ENCODE peak calls at places on chromosomes 5 and 9, in four cellular contexts. One of them, this sample, is unnamed.

GRCh38 chr9:23741304-23741800 is 84.7 kb downstream of the ELAVL2 start:
- DNase-seq in activated CD4-positive, alpha-beta T cell treated with anti-CD3 and anti-CD28 coated beads, Interleukin-2, amount 50 U/mL, for 1 hour: no peak
- DNase-seq in T-cell: no peak
- DNase-seq in activated gamma-delta T cell: no peak
- DNase-seq in this sample: no peak

GRCh38 chr5:151618907-151619306 is 27.8 kb upstream of the FAT2 start:
- DNase-seq in T-cell: no peak
- DNase-seq in activated CD4-positive, alpha-beta T cell treated with anti-CD3 and anti-CD28 coated beads, Interleukin-2, amount 50 U/mL, for 1 hour: no peak
- DNase-seq in activated gamma-delta T cell: no peak
- DNase-seq in this sample: no peak

GRCh38 chr9:129481824-129482511 is 138.9 kb downstream of the C9orf50 start:
- DNase-seq in activated gamma-delta T cell: no peak
- DNase-seq in T-cell: no peak
- DNase-seq in activated CD4-positive, alpha-beta T cell treated with anti-CD3 and anti-CD28 coated beads, Interleukin-2, amount 50 U/mL, for 1 hour: no peak
- DNase-seq in this sample: peak; percentile 40

GRCh38 chr5:40790947-40791593 is 7.1 kb downstream of the PRKAA1 start:
- DNase-seq in activated CD4-positive, alpha-beta T cell treated with anti-CD3 and anti-CD28 coated beads, Interleukin-2, amount 50 U/mL, for 1 hour: no peak
- DNase-seq in activated gamma-delta T cell: no peak
- DNase-seq in T-cell: no peak
- DNase-seq in this sample: no peak

GRCh38 chr9:3969846-3970245 is 330.0 kb downstream of the GLIS3 start:
- DNase-seq in activated gamma-delta T cell: no peak
- DNase-seq in activated CD4-positive, alpha-beta T cell treated with anti-CD3 and anti-CD28 coated beads, Interleukin-2, amount 50 U/mL, for 1 hour: no peak
- DNase-seq in T-cell: no peak
- DNase-seq in this sample: peak; percentile 38

GRCh38 chr5:111144352-111144930 is 52.3 kb downstream of the WDR36 start:
- DNase-seq in activated gamma-delta T cell: no peak
- DNase-seq in T-cell: no peak
- DNase-seq in activated CD4-positive, alpha-beta T cell treated with anti-CD3 and anti-CD28 coated beads, Interleukin-2, amount 50 U/mL, for 1 hour: no peak
- DNase-seq in this sample: no peak

GRCh38 chr9:4344946-4345345 is 45.1 kb upstream of the GLIS3 start:
- DNase-seq in activated CD4-positive, alpha-beta T cell treated with anti-CD3 and anti-CD28 coated beads, Interleukin-2, amount 50 U/mL, for 1 hour: peak; percentile 2
- DNase-seq in activated gamma-delta T cell: no peak
- DNase-seq in T-cell: no peak
- DNase-seq in this sample: peak; percentile 20

GRCh38 chr5:79297661-79298060 is 61.7 kb downstream of the JMY start:
- DNase-seq in activated CD4-positive, alpha-beta T cell treated with anti-CD3 and anti-CD28 coated beads, Interleukin-2, amount 50 U/mL, for 1 hour: no peak
- DNase-seq in activated gamma-delta T cell: no peak
- DNase-seq in T-cell: no peak
- DNase-seq in this sample: peak; percentile 75

GRCh38 chr5:40796487-40796889 is 1.7 kb downstream of the PRKAA1 start:
- DNase-seq in activated CD4-positive, alpha-beta T cell treated with anti-CD3 and anti-CD28 coated beads, Interleukin-2, amount 50 U/mL, for 1 hour: no peak
- DNase-seq in activated gamma-delta T cell: no peak
- DNase-seq in T-cell: no peak
- DNase-seq in this sample: peak; percentile 57

GRCh38 chr9:129352157-129352870 is 174.3 kb upstream of the IER5L start:
- DNase-seq in activated CD4-positive, alpha-beta T cell treated with anti-CD3 and anti-CD28 coated beads, Interleukin-2, amount 50 U/mL, for 1 hour: no peak
- DNase-seq in activated gamma-delta T cell: no peak
- DNase-seq in T-cell: no peak
- DNase-seq in this sample: no peak

GRCh38 chr9:76378367-76379073 is 15.7 kb downstream of the RFK start:
- DNase-seq in T-cell: no peak
- DNase-seq in activated gamma-delta T cell: no peak
- DNase-seq in activated CD4-positive, alpha-beta T cell treated with anti-CD3 and anti-CD28 coated beads, Interleukin-2, amount 50 U/mL, for 1 hour: no peak
- DNase-seq in this sample: peak; percentile 41

GRCh38 chr5:73443725-73444498 is 4.7 kb downstream of the FOXD1 start:
- DNase-seq in activated gamma-delta T cell: no peak
- DNase-seq in activated CD4-positive, alpha-beta T cell treated with anti-CD3 and anti-CD28 coated beads, Interleukin-2, amount 50 U/mL, for 1 hour: no peak
- DNase-seq in T-cell: no peak
- DNase-seq in this sample: no peak

GRCh38 chr9:2857564-2858198 is 13.8 kb upstream of the PUM3 start:
- DNase-seq in activated gamma-delta T cell: no peak
- DNase-seq in activated CD4-positive, alpha-beta T cell treated with anti-CD3 and anti-CD28 coated beads, Interleukin-2, amount 50 U/mL, for 1 hour: peak; percentile 53
- DNase-seq in T-cell: peak; percentile 53
- DNase-seq in this sample: peak; percentile 62

GRCh38 chr9:132474253-132474652 is 64.2 kb downstream of the CFAP77 start:
- DNase-seq in T-cell: no peak
- DNase-seq in activated CD4-positive, alpha-beta T cell treated with anti-CD3 and anti-CD28 coated beads, Interleukin-2, amount 50 U/mL, for 1 hour: no peak
- DNase-seq in activated gamma-delta T cell: no peak
- DNase-seq in this sample: peak; percentile 30

GRCh38 chr5:164345173-164345572 is 839.8 kb downstream of the MAT2B start:
- DNase-seq in activated CD4-positive, alpha-beta T cell treated with anti-CD3 and anti-CD28 coated beads, Interleukin-2, amount 50 U/mL, for 1 hour: no peak
- DNase-seq in activated gamma-delta T cell: no peak
- DNase-seq in T-cell: no peak
- DNase-seq in this sample: peak; percentile 36

GRCh38 chr9:31137151-31137849 is 1247.1 kb upstream of the ACO1 start:
- DNase-seq in activated CD4-positive, alpha-beta T cell treated with anti-CD3 and anti-CD28 coated beads, Interleukin-2, amount 50 U/mL, for 1 hour: no peak
- DNase-seq in T-cell: no peak
- DNase-seq in activated gamma-delta T cell: no peak
- DNase-seq in this sample: peak; percentile 94

GRCh38 chr9:35755071-35755470 is 995 bp upstream of the MSMP start:
- DNase-seq in activated CD4-positive, alpha-beta T cell treated with anti-CD3 and anti-CD28 coated beads, Interleukin-2, amount 50 U/mL, for 1 hour: no peak
- DNase-seq in activated gamma-delta T cell: no peak
- DNase-seq in T-cell: no peak
- DNase-seq in this sample: no peak

GRCh38 chr9:83024501-83025125 is 38.3 kb downstream of the RASEF start:
- DNase-seq in activated gamma-delta T cell: no peak
- DNase-seq in T-cell: no peak
- DNase-seq in activated CD4-positive, alpha-beta T cell treated with anti-CD3 and anti-CD28 coated beads, Interleukin-2, amount 50 U/mL, for 1 hour: no peak
- DNase-seq in this sample: no peak

GRCh38 chr5:73826761-73827450 is 200.9 kb downstream of the ARHGEF28 start:
- DNase-seq in activated CD4-positive, alpha-beta T cell treated with anti-CD3 and anti-CD28 coated beads, Interleukin-2, amount 50 U/mL, for 1 hour: no peak
- DNase-seq in activated gamma-delta T cell: no peak
- DNase-seq in T-cell: no peak
- DNase-seq in this sample: peak; percentile 75